ENCODE peak calls at places on chromosomes 5 and 9, in nine cellular contexts. One of them, this sample, is unnamed.

GRCh38 chr5:176491056-176491646 is 43.0 kb downstream of the FAF2 start:
- DNase-seq in OCI-LY7: no peak
- DNase-seq in A549: no peak
- DNase-seq in kidney: no peak
- DNase-seq in upper lobe of right lung: no peak
- DNase-seq in HCT116: no peak
- DNase-seq in transverse colon: no peak
- DNase-seq in dorsolateral prefrontal cortex: no peak
- DNase-seq in PC-3: peak; percentile 93
- DNase-seq in this sample: no peak

GRCh38 chr9:7828344-7828743 is 28.8 kb upstream of the DMAC1 start:
- DNase-seq in OCI-LY7: no peak
- DNase-seq in A549: no peak
- DNase-seq in kidney: no peak
- DNase-seq in upper lobe of right lung: no peak
- DNase-seq in HCT116: no peak
- DNase-seq in transverse colon: no peak
- DNase-seq in dorsolateral prefrontal cortex: no peak
- DNase-seq in PC-3: no peak
- DNase-seq in this sample: peak; percentile 6

GRCh38 chr9:82101475-82101874 is 112.9 kb downstream of the SPATA31D1 start:
- DNase-seq in OCI-LY7: peak; percentile 88
- DNase-seq in A549: no peak
- DNase-seq in kidney: no peak
- DNase-seq in upper lobe of right lung: no peak
- DNase-seq in HCT116: peak; percentile 6
- DNase-seq in transverse colon: no peak
- DNase-seq in dorsolateral prefrontal cortex: no peak
- DNase-seq in PC-3: peak; percentile 4
- DNase-seq in this sample: no peak

GRCh38 chr9:121939643-121940042 is 153.5 kb downstream of the TTLL11 start:
- DNase-seq in OCI-LY7: peak; percentile 79
- DNase-seq in A549: no peak
- DNase-seq in kidney: no peak
- DNase-seq in upper lobe of right lung: no peak
- DNase-seq in HCT116: no peak
- DNase-seq in transverse colon: no peak
- DNase-seq in dorsolateral prefrontal cortex: no peak
- DNase-seq in PC-3: no peak
- DNase-seq in this sample: no peak

GRCh38 chr5:25091917-25092316 is 447.1 kb upstream of the CDH10 start:
- DNase-seq in OCI-LY7: no peak
- DNase-seq in A549: no peak
- DNase-seq in kidney: no peak
- DNase-seq in upper lobe of right lung: no peak
- DNase-seq in HCT116: no peak
- DNase-seq in transverse colon: no peak
- DNase-seq in dorsolateral prefrontal cortex: no peak
- DNase-seq in PC-3: peak; percentile 67
- DNase-seq in this sample: no peak

GRCh38 chr5:137034213-137034612 is 464.9 kb downstream of the SPOCK1 start:
- DNase-seq in OCI-LY7: no peak
- DNase-seq in A549: no peak
- DNase-seq in kidney: no peak
- DNase-seq in upper lobe of right lung: no peak
- DNase-seq in HCT116: no peak
- DNase-seq in transverse colon: no peak
- DNase-seq in dorsolateral prefrontal cortex: no peak
- DNase-seq in PC-3: no peak
- DNase-seq in this sample: no peak

GRCh38 chr9:15373201-15373530 is 49.5 kb upstream of the SNAPC3 start:
- DNase-seq in OCI-LY7: no peak
- DNase-seq in A549: no peak
- DNase-seq in kidney: no peak
- DNase-seq in upper lobe of right lung: no peak
- DNase-seq in HCT116: no peak
- DNase-seq in transverse colon: no peak
- DNase-seq in dorsolateral prefrontal cortex: no peak
- DNase-seq in PC-3: no peak
- DNase-seq in this sample: peak; percentile 41

GRCh38 chr5:8234179-8234578 is 365.2 kb downstream of the MTRR start:
- DNase-seq in OCI-LY7: no peak
- DNase-seq in A549: no peak
- DNase-seq in kidney: no peak
- DNase-seq in upper lobe of right lung: no peak
- DNase-seq in HCT116: no peak
- DNase-seq in transverse colon: no peak
- DNase-seq in dorsolateral prefrontal cortex: no peak
- DNase-seq in PC-3: no peak
- DNase-seq in this sample: no peak

GRCh38 chr9:94847486-94847885 is 121.0 kb downstream of the AOPEP start:
- DNase-seq in OCI-LY7: no peak
- DNase-seq in A549: no peak
- DNase-seq in kidney: no peak
- DNase-seq in upper lobe of right lung: no peak
- DNase-seq in HCT116: no peak
- DNase-seq in transverse colon: no peak
- DNase-seq in dorsolateral prefrontal cortex: no peak
- DNase-seq in PC-3: peak; percentile 43
- DNase-seq in this sample: peak; percentile 89

GRCh38 chr5:6358434-6358820 is 19.9 kb downstream of the MED10 start:
- DNase-seq in OCI-LY7: no peak
- DNase-seq in A549: no peak
- DNase-seq in kidney: no peak
- DNase-seq in upper lobe of right lung: no peak
- DNase-seq in HCT116: no peak
- DNase-seq in transverse colon: no peak
- DNase-seq in dorsolateral prefrontal cortex: no peak
- DNase-seq in PC-3: no peak
- DNase-seq in this sample: no peak

GRCh38 chr5:443239-444151 is 519 bp downstream of the EXOC3 start:
- DNase-seq in OCI-LY7: peak; percentile 52
- DNase-seq in A549: peak; percentile 44
- DNase-seq in kidney: peak; percentile 86
- DNase-seq in upper lobe of right lung: peak; percentile 63
- DNase-seq in HCT116: no peak
- DNase-seq in transverse colon: peak; percentile 25
- DNase-seq in dorsolateral prefrontal cortex: no peak
- DNase-seq in PC-3: no peak
- DNase-seq in this sample: no peak

GRCh38 chr5:133944263-133945230 is 23.9 kb downstream of the C5orf15 start:
- DNase-seq in OCI-LY7: peak; percentile 83
- DNase-seq in A549: peak; percentile 74
- DNase-seq in kidney: no peak
- DNase-seq in upper lobe of right lung: no peak
- DNase-seq in HCT116: peak; percentile 46
- DNase-seq in transverse colon: peak; percentile 41
- DNase-seq in dorsolateral prefrontal cortex: peak; percentile 44
- DNase-seq in PC-3: peak; percentile 82
- DNase-seq in this sample: peak; percentile 54

GRCh38 chr9:134502261-134503211 is 139.1 kb upstream of the COL5A1 start:
- DNase-seq in OCI-LY7: no peak
- DNase-seq in A549: peak; percentile 98
- DNase-seq in kidney: peak; percentile 87
- DNase-seq in upper lobe of right lung: peak; percentile 68
- DNase-seq in HCT116: no peak
- DNase-seq in transverse colon: peak; percentile 42
- DNase-seq in dorsolateral prefrontal cortex: no peak
- DNase-seq in PC-3: peak; percentile 79
- DNase-seq in this sample: peak; percentile 97

GRCh38 chr5:125026900-125027731 is 280.7 kb upstream of the ZNF608 start:
- DNase-seq in OCI-LY7: no peak
- DNase-seq in A549: no peak
- DNase-seq in kidney: no peak
- DNase-seq in upper lobe of right lung: no peak
- DNase-seq in HCT116: no peak
- DNase-seq in transverse colon: peak; percentile 24
- DNase-seq in dorsolateral prefrontal cortex: no peak
- DNase-seq in PC-3: peak; percentile 61
- DNase-seq in this sample: peak; percentile 57

GRCh38 chr5:141001854-141002666 is 35.8 kb downstream of the PCDHAC2 start:
- DNase-seq in OCI-LY7: no peak
- DNase-seq in A549: peak; percentile 44
- DNase-seq in kidney: peak; percentile 79
- DNase-seq in upper lobe of right lung: peak; percentile 70
- DNase-seq in HCT116: peak; percentile 31
- DNase-seq in transverse colon: peak; percentile 8
- DNase-seq in dorsolateral prefrontal cortex: peak; percentile 43
- DNase-seq in PC-3: peak; percentile 48
- DNase-seq in this sample: no peak
- H3K4me3 ChIP-seq in OCI-LY7: no peak overlapping the region
- H3K4me3 ChIP-seq in A549: peak overlapping the region; percentile 47
- H3K4me3 ChIP-seq in kidney: peak overlapping the region; percentile 46
- H3K4me3 ChIP-seq in upper lobe of right lung: peak overlapping the region; percentile 28
- H3K4me3 ChIP-seq in HCT116: peak overlapping the region; percentile 43
- H3K4me3 ChIP-seq in transverse colon: peak overlapping the region; percentile 7
- H3K4me3 ChIP-seq in dorsolateral prefrontal cortex: peak overlapping the region; percentile 39
- H3K4me3 ChIP-seq in PC-3: peak overlapping the region; percentile 66
- H3K4me3 ChIP-seq in this sample: no peak overlapping the region

DNA sequence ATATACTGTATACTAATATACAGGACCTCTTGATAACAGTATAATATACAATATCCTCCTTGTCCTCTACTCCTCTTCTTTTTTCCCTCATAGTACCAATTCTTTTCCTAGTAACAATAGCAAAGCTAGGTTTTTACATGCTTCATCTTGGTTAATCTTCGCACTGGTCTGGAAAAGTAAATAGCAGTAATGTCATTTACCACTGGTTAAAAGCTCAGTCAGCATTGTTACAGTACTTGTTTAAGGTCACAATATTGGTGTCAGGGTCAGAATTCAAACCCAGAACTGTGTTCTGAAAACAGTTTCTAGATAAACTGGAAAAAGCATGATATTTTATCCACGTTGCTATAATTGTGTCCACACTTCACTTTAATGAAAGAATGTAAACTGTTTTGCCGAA is 692.4 kb upstream of the CDH6 start:
- DNase-seq in OCI-LY7: no peak
- DNase-seq in A549: no peak
- DNase-seq in kidney: no peak
- DNase-seq in upper lobe of right lung: no peak
- DNase-seq in HCT116: no peak
- DNase-seq in transverse colon: no peak
- DNase-seq in dorsolateral prefrontal cortex: no peak
- DNase-seq in PC-3: no peak
- DNase-seq in this sample: no peak
- TF ChIP-seq CTCF in OCI-LY7: no peak
- TF ChIP-seq CTCF in A549: no peak
- TF ChIP-seq CTCF in kidney: no peak
- TF ChIP-seq CTCF in upper lobe of right lung: no peak
- TF ChIP-seq CTCF in HCT116: no peak
- TF ChIP-seq CTCF in transverse colon: no peak
- TF ChIP-seq CTCF in dorsolateral prefrontal cortex: no peak
- TF ChIP-seq CTCF in PC-3: no peak
- TF ChIP-seq CTCF in this sample: no peak

GRCh38 chr9:21966140-21966851 is 27.9 kb downstream of the CDKN2A start:
- DNase-seq in OCI-LY7: no peak
- DNase-seq in A549: no peak
- DNase-seq in kidney: peak; percentile 57
- DNase-seq in upper lobe of right lung: no peak
- DNase-seq in HCT116: no peak
- DNase-seq in transverse colon: no peak
- DNase-seq in dorsolateral prefrontal cortex: no peak
- DNase-seq in PC-3: no peak
- DNase-seq in this sample: no peak

GRCh38 chr9:21967169-21967568 is 27.0 kb downstream of the CDKN2A start:
- DNase-seq in OCI-LY7: no peak
- DNase-seq in A549: no peak
- DNase-seq in kidney: peak; percentile 65
- DNase-seq in upper lobe of right lung: no peak
- DNase-seq in HCT116: no peak
- DNase-seq in transverse colon: no peak
- DNase-seq in dorsolateral prefrontal cortex: no peak
- DNase-seq in PC-3: no peak
- DNase-seq in this sample: no peak

GRCh38 chr9:21967707-21968106 is 26.5 kb downstream of the CDKN2A start:
- DNase-seq in OCI-LY7: no peak
- DNase-seq in A549: no peak
- DNase-seq in kidney: no peak
- DNase-seq in upper lobe of right lung: no peak
- DNase-seq in HCT116: no peak
- DNase-seq in transverse colon: no peak
- DNase-seq in dorsolateral prefrontal cortex: no peak
- DNase-seq in PC-3: no peak
- DNase-seq in this sample: no peak

GRCh38 chr9:21965401-21965951 is 28.7 kb downstream of the CDKN2A start:
- DNase-seq in OCI-LY7: no peak
- DNase-seq in A549: no peak
- DNase-seq in kidney: peak; percentile 80
- DNase-seq in upper lobe of right lung: peak; percentile 78
- DNase-seq in HCT116: no peak
- DNase-seq in transverse colon: peak; percentile 70
- DNase-seq in dorsolateral prefrontal cortex: no peak
- DNase-seq in PC-3: peak; percentile 60
- DNase-seq in this sample: peak; percentile 70

GRCh38 chr9:21964925-21965385 is 29.2 kb downstream of the CDKN2A start:
- DNase-seq in OCI-LY7: no peak
- DNase-seq in A549: no peak
- DNase-seq in kidney: peak; percentile 74
- DNase-seq in upper lobe of right lung: peak; percentile 73
- DNase-seq in HCT116: no peak
- DNase-seq in transverse colon: peak; percentile 48
- DNase-seq in dorsolateral prefrontal cortex: no peak
- DNase-seq in PC-3: peak; percentile 13
- DNase-seq in this sample: peak; percentile 73
- H3K4me3 ChIP-seq in OCI-LY7: no peak overlapping the region
- H3K4me3 ChIP-seq in A549: no peak overlapping the region
- H3K4me3 ChIP-seq in kidney: peak overlapping the region; percentile 24
- H3K4me3 ChIP-seq in upper lobe of right lung: peak overlapping the region; percentile 28
- H3K4me3 ChIP-seq in HCT116: no peak overlapping the region
- H3K4me3 ChIP-seq in transverse colon: peak overlapping the region; percentile 24
- H3K4me3 ChIP-seq in dorsolateral prefrontal cortex: no peak overlapping the region
- H3K4me3 ChIP-seq in PC-3: peak overlapping the region; percentile 64
- H3K4me3 ChIP-seq in this sample: peak overlapping the region; percentile 39

GRCh38 chr9:131395027-131395744 is 1.3 kb downstream of the PRRC2B start:
- DNase-seq in OCI-LY7: peak; percentile 74
- DNase-seq in A549: no peak
- DNase-seq in kidney: peak; percentile 70
- DNase-seq in upper lobe of right lung: peak; percentile 83
- DNase-seq in HCT116: no peak
- DNase-seq in transverse colon: peak; percentile 73
- DNase-seq in dorsolateral prefrontal cortex: no peak
- DNase-seq in PC-3: peak; percentile 16
- DNase-seq in this sample: peak; percentile 34

GRCh38 chr9:131391504-131391903 is 2.4 kb upstream of the PRRC2B start:
- DNase-seq in OCI-LY7: no peak
- DNase-seq in A549: no peak
- DNase-seq in kidney: no peak
- DNase-seq in upper lobe of right lung: no peak
- DNase-seq in HCT116: no peak
- DNase-seq in transverse colon: no peak
- DNase-seq in dorsolateral prefrontal cortex: no peak
- DNase-seq in PC-3: no peak
- DNase-seq in this sample: no peak

GRCh38 chr9:131394464-131395026 is 659 bp downstream of the PRRC2B start:
- DNase-seq in OCI-LY7: peak; percentile 68
- DNase-seq in A549: no peak
- DNase-seq in kidney: peak; percentile 86
- DNase-seq in upper lobe of right lung: peak; percentile 79
- DNase-seq in HCT116: no peak
- DNase-seq in transverse colon: peak; percentile 57
- DNase-seq in dorsolateral prefrontal cortex: no peak
- DNase-seq in PC-3: no peak
- DNase-seq in this sample: peak; percentile 40

GRCh38 chr9:131395745-131396479 is 2.0 kb downstream of the PRRC2B start:
- DNase-seq in OCI-LY7: peak; percentile 18
- DNase-seq in A549: no peak
- DNase-seq in kidney: peak; percentile 10
- DNase-seq in upper lobe of right lung: no peak
- DNase-seq in HCT116: no peak
- DNase-seq in transverse colon: no peak
- DNase-seq in dorsolateral prefrontal cortex: no peak
- DNase-seq in PC-3: no peak
- DNase-seq in this sample: no peak

GRCh38 chr9:131393622-131394463 is at the start of gene PRRC2B:
- DNase-seq in OCI-LY7: peak; percentile 87
- DNase-seq in A549: peak; percentile 88
- DNase-seq in kidney: peak; percentile 96
- DNase-seq in upper lobe of right lung: peak; percentile 94
- DNase-seq in HCT116: peak; percentile 33
- DNase-seq in transverse colon: peak; percentile 89
- DNase-seq in dorsolateral prefrontal cortex: peak; percentile 80
- DNase-seq in PC-3: peak; percentile 78
- DNase-seq in this sample: peak; percentile 66
- TF ChIP-seq CTCF in OCI-LY7: peak; percentile 12
- TF ChIP-seq CTCF in A549: peak; percentile 90
- TF ChIP-seq CTCF in kidney: peak; percentile 49
- TF ChIP-seq CTCF in upper lobe of right lung: peak; percentile 28
- TF ChIP-seq CTCF in HCT116: no peak
- TF ChIP-seq CTCF in transverse colon: no peak
- TF ChIP-seq CTCF in dorsolateral prefrontal cortex: peak; percentile 50
- TF ChIP-seq CTCF in PC-3: no peak
- TF ChIP-seq CTCF in this sample: peak; percentile 43

This sample was measured in fibroblast of the aortic adventitia.